ENCODE peak calls at places on chromosomes 16 and 17, in four cellular contexts. One of them, this sample, is unnamed.

GRCh38 chr17:82094931-82095776 is 2.9 kb downstream of the FASN start:
- DNase-seq in choroid plexus epithelial cell: no peak
- DNase-seq in GM12865: peak
- DNase-seq in neuronal stem cell: no peak
- DNase-seq in this sample: no peak

GRCh38 chr16:9033125-9033830 is 58.2 kb upstream of the HAPSTR1 start:
- DNase-seq in choroid plexus epithelial cell: peak
- DNase-seq in GM12865: peak
- DNase-seq in neuronal stem cell: peak
- DNase-seq in this sample: peak

GRCh38 chr17:47878203-47879027 is 17.6 kb upstream of the SP2 start:
- DNase-seq in choroid plexus epithelial cell: no peak
- DNase-seq in GM12865: no peak
- DNase-seq in neuronal stem cell: no peak
- DNase-seq in this sample: no peak

GRCh38 chr17:1224330-1224729 is 44.5 kb upstream of the ABR start:
- DNase-seq in choroid plexus epithelial cell: no peak
- DNase-seq in GM12865: no peak
- DNase-seq in neuronal stem cell: no peak
- DNase-seq in this sample: no peak

GRCh38 chr16:17024514-17024913 is 446.2 kb downstream of the XYLT1 start:
- DNase-seq in choroid plexus epithelial cell: no peak
- DNase-seq in GM12865: no peak
- DNase-seq in neuronal stem cell: no peak
- DNase-seq in this sample: no peak

GRCh38 chr17:57422574-57423164 is 166.3 kb downstream of the MSI2 start:
- DNase-seq in choroid plexus epithelial cell: no peak
- DNase-seq in GM12865: peak
- DNase-seq in neuronal stem cell: no peak
- DNase-seq in this sample: peak

GRCh38 chr16:69318911-69319289 is 7.8 kb downstream of the VPS4A start:
- DNase-seq in choroid plexus epithelial cell: no peak
- DNase-seq in GM12865: no peak
- DNase-seq in neuronal stem cell: no peak
- DNase-seq in this sample: no peak

GRCh38 chr17:48505788-48506187 is 25.0 kb downstream of the HOXB1 start:
- DNase-seq in choroid plexus epithelial cell: peak
- DNase-seq in GM12865: peak
- DNase-seq in neuronal stem cell: no peak
- DNase-seq in this sample: no peak

GRCh38 chr17:37541880-37542675 is 52.4 kb downstream of the DUSP14 start:
- DNase-seq in choroid plexus epithelial cell: peak
- DNase-seq in GM12865: no peak
- DNase-seq in neuronal stem cell: no peak
- DNase-seq in this sample: no peak

GRCh38 chr17:63822537-63822936 is 4.7 kb upstream of the PSMC5 start:
- DNase-seq in choroid plexus epithelial cell: no peak
- DNase-seq in GM12865: no peak
- DNase-seq in neuronal stem cell: no peak
- DNase-seq in this sample: no peak

GRCh38 chr17:36899250-36900129 is 37.8 kb upstream of the LHX1 start:
- DNase-seq in choroid plexus epithelial cell: no peak
- DNase-seq in GM12865: no peak
- DNase-seq in neuronal stem cell: no peak
- DNase-seq in this sample: no peak

GRCh38 chr16:35398208-35398607 is 1938.8 kb downstream of the TP53TG3F start:
- DNase-seq in choroid plexus epithelial cell: no peak
- DNase-seq in GM12865: no peak
- DNase-seq in neuronal stem cell: no peak
- DNase-seq in this sample: no peak

GRCh38 chr16:56860226-56861020 is 4.6 kb upstream of the SLC12A3 start:
- DNase-seq in choroid plexus epithelial cell: peak
- DNase-seq in GM12865: peak
- DNase-seq in neuronal stem cell: no peak
- DNase-seq in this sample: no peak

GRCh38 chr17:39813631-39814030 is 50.5 kb downstream of the IKZF3 start:
- DNase-seq in choroid plexus epithelial cell: no peak
- DNase-seq in GM12865: no peak
- DNase-seq in neuronal stem cell: no peak
- DNase-seq in this sample: no peak

GRCh38 chr16:57191056-57191536 is 5.0 kb downstream of the RSPRY1 start:
- DNase-seq in choroid plexus epithelial cell: peak
- DNase-seq in GM12865: no peak
- DNase-seq in neuronal stem cell: no peak
- DNase-seq in this sample: no peak

GRCh38 chr17:61450641-61451537 is 1.3 kb upstream of the TBX4 start:
- DNase-seq in choroid plexus epithelial cell: no peak
- DNase-seq in GM12865: no peak
- DNase-seq in neuronal stem cell: no peak
- DNase-seq in this sample: no peak

GRCh38 chr16:3642397-3643094 is 11.9 kb upstream of the DNASE1 start:
- DNase-seq in choroid plexus epithelial cell: peak
- DNase-seq in GM12865: no peak
- DNase-seq in neuronal stem cell: no peak
- DNase-seq in this sample: no peak

GRCh38 chr17:28953444-28954118 is 2.3 kb upstream of the PHF12 start:
- DNase-seq in choroid plexus epithelial cell: peak
- DNase-seq in GM12865: peak
- DNase-seq in neuronal stem cell: peak
- DNase-seq in this sample: peak

GRCh38 chr17:57363998-57364645 is 107.8 kb downstream of the MSI2 start:
- DNase-seq in choroid plexus epithelial cell: no peak
- DNase-seq in GM12865: no peak
- DNase-seq in neuronal stem cell: no peak
- DNase-seq in this sample: no peak

GRCh38 chr16:74973304-74973703 is 11.6 kb downstream of the WDR59 start:
- DNase-seq in choroid plexus epithelial cell: no peak
- DNase-seq in GM12865: no peak
- DNase-seq in neuronal stem cell: no peak
- DNase-seq in this sample: no peak

GRCh38 chr17:42041619-42042018 is 8.8 kb downstream of the C17orf113 start:
- DNase-seq in choroid plexus epithelial cell: no peak
- DNase-seq in GM12865: no peak
- DNase-seq in neuronal stem cell: no peak
- DNase-seq in this sample: no peak

GRCh38 chr16:8679156-8679555 is 4.7 kb downstream of the ABAT start:
- DNase-seq in choroid plexus epithelial cell: no peak
- DNase-seq in GM12865: no peak
- DNase-seq in neuronal stem cell: no peak
- DNase-seq in this sample: no peak

GRCh38 chr16:81266680-81267095 is 28.2 kb downstream of the BCO1 start:
- DNase-seq in choroid plexus epithelial cell: no peak
- DNase-seq in GM12865: peak
- DNase-seq in neuronal stem cell: no peak
- DNase-seq in this sample: no peak

GRCh38 chr16:2973081-2973480 is 3.9 kb downstream of the PAQR4 start:
- DNase-seq in choroid plexus epithelial cell: no peak
- DNase-seq in GM12865: no peak
- DNase-seq in neuronal stem cell: no peak
- DNase-seq in this sample: no peak

GRCh38 chr17:83144421-83145357 is 65.3 kb downstream of the METRNL start:
- DNase-seq in choroid plexus epithelial cell: peak
- DNase-seq in GM12865: no peak
- DNase-seq in neuronal stem cell: no peak
- DNase-seq in this sample: no peak

GRCh38 chr17:42017866-42018200 is 594 bp upstream of the DNAJC7 start:
- DNase-seq in choroid plexus epithelial cell: no peak
- DNase-seq in GM12865: no peak
- DNase-seq in neuronal stem cell: no peak
- DNase-seq in this sample: no peak

GRCh38 chr16:46886764-46887523 is 2.8 kb downstream of the GPT2 start:
- DNase-seq in choroid plexus epithelial cell: no peak
- DNase-seq in GM12865: no peak
- DNase-seq in neuronal stem cell: no peak
- DNase-seq in this sample: no peak

GRCh38 chr16:30068750-30069574 is 3.4 kb downstream of the ALDOA start:
- DNase-seq in choroid plexus epithelial cell: peak
- DNase-seq in GM12865: peak
- DNase-seq in neuronal stem cell: no peak
- DNase-seq in this sample: peak

GRCh38 chr17:40553694-40554534 is 11.4 kb downstream of the CCR7 start:
- DNase-seq in choroid plexus epithelial cell: peak
- DNase-seq in GM12865: no peak
- DNase-seq in neuronal stem cell: no peak
- DNase-seq in this sample: no peak

GRCh38 chr16:80947708-80948615 is 58.7 kb downstream of the CMC2 start:
- DNase-seq in choroid plexus epithelial cell: no peak
- DNase-seq in GM12865: no peak
- DNase-seq in neuronal stem cell: no peak
- DNase-seq in this sample: no peak

GRCh38 chr16:81376880-81377279 is 62.1 kb downstream of the GAN start:
- DNase-seq in choroid plexus epithelial cell: peak
- DNase-seq in GM12865: no peak
- DNase-seq in neuronal stem cell: no peak
- DNase-seq in this sample: no peak

GRCh38 chr17:15502315-15503112 is 35.1 kb upstream of the CDRT4 start:
- DNase-seq in choroid plexus epithelial cell: peak
- DNase-seq in GM12865: peak
- DNase-seq in neuronal stem cell: peak
- DNase-seq in this sample: peak

GRCh38 chr16:71727545-71728324 is 3.2 kb upstream of the PHLPP2 start:
- DNase-seq in choroid plexus epithelial cell: no peak
- DNase-seq in GM12865: peak
- DNase-seq in neuronal stem cell: no peak
- DNase-seq in this sample: peak

GRCh38 chr16:57299009-57299718 is 14.7 kb upstream of the PLLP start:
- DNase-seq in choroid plexus epithelial cell: no peak
- DNase-seq in GM12865: no peak
- DNase-seq in neuronal stem cell: no peak
- DNase-seq in this sample: no peak

GRCh38 chr17:64202683-64203430 is 60.2 kb downstream of the TEX2 start:
- DNase-seq in choroid plexus epithelial cell: peak
- DNase-seq in GM12865: no peak
- DNase-seq in neuronal stem cell: no peak
- DNase-seq in this sample: no peak

GRCh38 chr17:81900181-81900820 is 1.7 kb upstream of the NPB start:
- DNase-seq in choroid plexus epithelial cell: no peak
- DNase-seq in GM12865: no peak
- DNase-seq in neuronal stem cell: no peak
- DNase-seq in this sample: no peak

GRCh38 chr17:69879576-69879975 is 195.4 kb upstream of the KCNJ16 start:
- DNase-seq in choroid plexus epithelial cell: no peak
- DNase-seq in GM12865: no peak
- DNase-seq in neuronal stem cell: no peak
- DNase-seq in this sample: no peak

GRCh38 chr16:49986351-49987124 is 38.5 kb upstream of the CNEP1R1 start:
- DNase-seq in choroid plexus epithelial cell: peak
- DNase-seq in GM12865: no peak
- DNase-seq in neuronal stem cell: no peak
- DNase-seq in this sample: no peak

DNA sequence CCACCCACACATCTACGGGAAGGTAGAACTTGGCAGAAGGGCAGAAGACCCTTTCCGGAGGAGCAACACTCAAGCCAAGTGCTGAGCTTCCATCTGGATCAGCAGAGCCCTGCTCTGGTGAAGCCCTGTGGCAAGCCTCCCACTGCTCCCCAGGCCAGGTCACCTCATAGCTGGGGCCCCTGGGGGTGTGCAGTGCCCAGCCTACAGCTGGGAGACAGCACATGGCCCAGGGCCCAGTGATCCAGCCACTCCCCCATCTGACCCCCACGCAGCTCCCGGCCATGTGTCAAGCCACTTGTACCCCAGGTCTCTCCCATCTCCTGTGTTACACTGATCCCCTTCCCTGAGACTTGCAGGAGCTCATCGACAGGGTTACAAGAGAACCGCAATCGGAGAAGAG is 95.7 kb downstream of the RBFOX3 start:
- DNase-seq in choroid plexus epithelial cell: no peak
- DNase-seq in GM12865: no peak
- DNase-seq in neuronal stem cell: no peak
- DNase-seq in this sample: no peak
- H3K4me3 ChIP-seq in choroid plexus epithelial cell: no peak
- H3K4me3 ChIP-seq in GM12865: no peak
- H3K4me3 ChIP-seq in neuronal stem cell: no peak
- H3K4me3 ChIP-seq in this sample: no peak

GRCh38 chr16:83807327-83807709 is 460 bp upstream of the HSBP1 start:
- DNase-seq in choroid plexus epithelial cell: no peak
- DNase-seq in GM12865: peak
- DNase-seq in neuronal stem cell: no peak
- DNase-seq in this sample: no peak
- H3K4me3 ChIP-seq in choroid plexus epithelial cell: peak
- H3K4me3 ChIP-seq in GM12865: peak
- H3K4me3 ChIP-seq in neuronal stem cell: no peak
- H3K4me3 ChIP-seq in this sample: peak

DNA sequence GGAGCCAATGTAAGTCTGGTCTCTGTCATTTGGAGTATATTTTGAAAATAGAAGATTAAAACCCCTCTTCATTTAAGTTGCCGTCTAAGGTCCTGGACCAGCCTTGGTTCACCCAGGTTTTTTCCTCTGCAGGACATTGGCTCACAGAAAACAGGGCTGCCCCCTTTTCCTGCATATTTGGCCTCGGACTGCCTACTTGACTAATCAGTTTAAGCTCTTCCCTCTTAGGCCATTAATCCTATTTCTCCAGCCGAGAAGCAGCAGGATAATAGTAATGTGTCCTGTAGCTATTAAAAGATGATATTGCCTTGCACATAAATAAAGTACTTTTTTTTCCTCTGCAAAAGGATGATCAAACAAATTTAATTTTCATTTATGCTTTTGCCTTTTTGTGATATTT is 52.1 kb downstream of the PRKCA start:
- DNase-seq in choroid plexus epithelial cell: no peak
- DNase-seq in GM12865: no peak
- DNase-seq in neuronal stem cell: no peak
- DNase-seq in this sample: no peak
- H3K4me3 ChIP-seq in choroid plexus epithelial cell: no peak
- H3K4me3 ChIP-seq in GM12865: no peak
- H3K4me3 ChIP-seq in neuronal stem cell: no peak
- H3K4me3 ChIP-seq in this sample: no peak

DNA sequence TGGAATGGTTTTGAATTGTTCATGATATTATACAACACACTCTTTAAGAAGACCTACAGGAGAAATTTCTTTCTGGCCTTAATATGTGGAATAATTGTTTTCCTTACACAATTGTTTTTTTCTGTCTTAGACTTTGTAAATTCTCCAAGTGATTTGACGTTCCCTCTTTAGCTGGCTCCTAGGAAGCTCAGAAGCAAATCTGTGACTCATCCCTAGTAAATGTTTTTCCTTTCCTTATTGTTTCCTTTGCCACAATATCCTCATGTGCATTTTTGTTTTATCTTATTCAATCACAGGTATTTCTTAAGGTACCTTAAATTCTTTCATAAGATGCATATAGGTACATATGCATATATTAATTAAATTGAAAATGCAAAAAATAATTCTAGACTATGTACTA is 13.5 kb downstream of the KIAA0753 start:
- DNase-seq in choroid plexus epithelial cell: peak
- DNase-seq in GM12865: no peak
- DNase-seq in neuronal stem cell: no peak
- DNase-seq in this sample: no peak
- H3K4me3 ChIP-seq in choroid plexus epithelial cell: no peak
- H3K4me3 ChIP-seq in GM12865: no peak
- H3K4me3 ChIP-seq in neuronal stem cell: no peak
- H3K4me3 ChIP-seq in this sample: no peak

GRCh38 chr16:54050281-54051210 is 236.0 kb downstream of the IRX3 start:
- DNase-seq in choroid plexus epithelial cell: peak
- DNase-seq in GM12865: no peak
- DNase-seq in neuronal stem cell: no peak
- DNase-seq in this sample: no peak
- H3K4me3 ChIP-seq in choroid plexus epithelial cell: no peak
- H3K4me3 ChIP-seq in GM12865: no peak
- H3K4me3 ChIP-seq in neuronal stem cell: no peak
- H3K4me3 ChIP-seq in this sample: no peak

GRCh38 chr16:89602273-89602951 is 11.0 kb upstream of the DPEP1 start:
- DNase-seq in choroid plexus epithelial cell: peak
- DNase-seq in GM12865: no peak
- DNase-seq in neuronal stem cell: peak
- DNase-seq in this sample: peak
- H3K4me3 ChIP-seq in choroid plexus epithelial cell: no peak
- H3K4me3 ChIP-seq in GM12865: no peak
- H3K4me3 ChIP-seq in neuronal stem cell: no peak
- H3K4me3 ChIP-seq in this sample: no peak

This sample was measured in Karpas-422.